ENCODE peak calls at places on chromosomes 11 and 22, in nine cellular contexts. O is fibroblast of lung; Y is AG04450; T is PC-3; W is A549; F is CD4-positive, alpha-beta T cell; S is tibial nerve; L is ovary; D is IMR-90. V is an unnamed sample.

GRCh38 chr22:39748877-39749276 is 144.7 kb downstream of the ENTHD1 start:
- DNase-seq in L (no peak), O (peak), Y (peak), D (peak), T (peak), W (no peak), F (no peak), S (no peak), V (peak)

GRCh38 chr11:14448229-14448628 is 51.4 kb downstream of the COPB1 start:
- DNase-seq in W (no peak), D (no peak), F (no peak), L (no peak), Y (no peak), T (peak), O (no peak), S (no peak), V (no peak)

GRCh38 chr11:35800970-35801953 is 138.7 kb downstream of the TRIM44 start:
- DNase-seq in D (no peak), L (no peak), T (no peak), W (no peak), F (no peak), O (no peak), S (no peak), Y (no peak), V (no peak)

GRCh38 chr11:2898366-2899079 is 12.9 kb upstream of the CDKN1C start:
- DNase-seq in D (peak), W (peak), L (no peak), T (peak), S (no peak), O (peak), F (peak), Y (peak), V (peak)

GRCh38 chr11:63567044-63567840 is 4.1 kb upstream of the PLAAT2 start:
- DNase-seq in T (peak), Y (peak), D (peak), F (peak), O (peak), S (no peak), L (no peak), W (peak), V (peak)

GRCh38 chr22:20558534-20558933 is 51.1 kb downstream of the MED15 start:
- DNase-seq in F (no peak), W (no peak), O (no peak), T (no peak), D (no peak), L (no peak), Y (no peak), S (no peak), V (no peak)

GRCh38 chr11:17544181-17544622 is at the start of gene USH1C:
- DNase-seq in D (no peak), S (no peak), L (no peak), F (no peak), O (no peak), T (no peak), Y (no peak), W (peak), V (peak)

GRCh38 chr11:26134481-26135355 is 197.2 kb upstream of the ANO3 start:
- DNase-seq in W (peak), D (peak), T (peak), L (no peak), O (peak), S (no peak), F (no peak), Y (no peak), V (peak)

GRCh38 chr11:60169264-60169915 is 13.5 kb downstream of the MS4A6A start:
- DNase-seq in L (no peak), T (peak), D (no peak), W (peak), S (no peak), F (no peak), Y (no peak), O (no peak), V (peak)

GRCh38 chr11:6022954-6023353 is 7.6 kb downstream of the OR56A1 start:
- DNase-seq in W (peak), L (no peak), D (peak), S (no peak), O (peak), F (no peak), Y (no peak), T (peak), V (peak)
- TF ChIP-seq CTCF in W (peak), L (no peak), D (peak), S (peak), O (peak), F (peak), Y (peak), T (peak), V (peak)

GRCh38 chr11:12009617-12010321 is 1.3 kb upstream of the DKK3 start:
- DNase-seq in T (no peak), D (no peak), L (no peak), Y (no peak), S (no peak), F (no peak), W (peak), O (no peak), V (no peak)
- H3K27ac ChIP-seq in T (no peak), D (peak), L (no peak), Y (no peak), S (peak), F (no peak), W (peak), O (peak), V (peak)

GRCh38 chr11:79609511-79609910 is 168.7 kb upstream of the TENM4 start:
- DNase-seq in L (no peak), O (no peak), D (no peak), T (no peak), F (no peak), S (no peak), W (no peak), Y (no peak), V (no peak)

GRCh38 chr11:79616392-79616831 is 175.6 kb upstream of the TENM4 start:
- DNase-seq in F (no peak), O (no peak), D (no peak), S (no peak), Y (no peak), W (no peak), T (peak), L (no peak), V (peak)

GRCh38 chr11:79615425-79615824 is 174.6 kb upstream of the TENM4 start:
- DNase-seq in L (no peak), F (no peak), Y (no peak), T (no peak), S (no peak), O (no peak), W (no peak), D (no peak), V (no peak)

GRCh38 chr11:79610139-79610538 is 169.3 kb upstream of the TENM4 start:
- DNase-seq in S (no peak), Y (no peak), F (no peak), W (no peak), D (no peak), T (no peak), O (no peak), L (no peak), V (no peak)

DNA sequence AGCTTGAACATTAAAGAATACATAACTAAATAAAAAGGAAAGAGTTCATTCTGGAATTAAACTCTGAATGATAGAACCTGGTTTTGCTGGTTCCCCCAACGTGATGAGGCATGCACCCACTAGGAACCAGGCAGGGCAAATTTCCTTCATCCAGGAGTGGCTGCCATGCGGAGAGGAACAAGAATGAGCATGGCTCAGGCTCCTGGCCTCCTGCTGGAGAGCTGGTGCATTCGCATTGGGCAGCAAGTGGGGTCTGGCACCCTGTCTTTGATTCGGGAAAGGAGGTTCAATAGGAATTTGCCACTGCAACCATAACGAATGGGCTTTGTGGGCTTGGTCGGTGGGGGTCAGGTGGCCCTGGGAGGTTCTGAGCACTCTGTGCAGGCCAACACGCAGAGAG is 169.8 kb upstream of the TENM4 start:
- DNase-seq in W (no peak), S (no peak), Y (no peak), O (no peak), D (no peak), L (no peak), T (no peak), F (no peak), V (no peak)
- TF ChIP-seq CTCF in W (no peak), S (no peak), Y (peak), O (no peak), D (peak), L (no peak), T (peak), F (no peak), V (no peak)

GRCh38 chr11:61753672-61754071 is 1.2 kb downstream of the MYRF start:
- DNase-seq in O (no peak), F (no peak), D (no peak), L (no peak), T (no peak), Y (no peak), W (no peak), S (no peak), V (no peak)

GRCh38 chr11:61757213-61757862 is 4.9 kb downstream of the MYRF start:
- DNase-seq in L (no peak), T (no peak), D (no peak), O (no peak), S (no peak), W (no peak), Y (no peak), F (no peak), V (no peak)

GRCh38 chr11:61754534-61755482 is 2.4 kb downstream of the MYRF start:
- DNase-seq in D (peak), T (no peak), W (no peak), O (peak), Y (no peak), L (peak), S (no peak), F (no peak), V (no peak)

GRCh38 chr11:61756452-61757212 is 4.2 kb downstream of the MYRF start:
- DNase-seq in F (peak), W (peak), T (peak), D (peak), Y (no peak), S (no peak), O (peak), L (no peak), V (no peak)

GRCh38 chr11:61756147-61756451 is 3.7 kb downstream of the MYRF start:
- DNase-seq in Y (no peak), F (no peak), O (no peak), D (no peak), S (no peak), L (no peak), W (no peak), T (no peak), V (no peak)
- H3K27ac ChIP-seq in Y (no peak), F (no peak), O (no peak), D (no peak), S (no peak), L (no peak), W (peak), T (no peak), V (no peak)

GRCh38 chr11:1556278-1557167 is 15.5 kb downstream of the DUSP8 start:
- DNase-seq in L (no peak), Y (no peak), F (no peak), W (no peak), S (no peak), O (no peak), D (no peak), T (no peak), V (no peak)

GRCh38 chr11:1557168-1557884 is 14.7 kb downstream of the DUSP8 start:
- DNase-seq in L (no peak), S (no peak), T (no peak), Y (no peak), D (no peak), O (no peak), W (no peak), F (no peak), V (no peak)

GRCh38 chr11:1555713-1556153 is 16.3 kb downstream of the DUSP8 start:
- DNase-seq in S (no peak), Y (no peak), T (no peak), D (no peak), W (no peak), O (no peak), F (no peak), L (no peak), V (no peak)

GRCh38 chr11:1553808-1554594 is 18.1 kb downstream of the DUSP8 start:
- DNase-seq in S (no peak), L (no peak), Y (no peak), W (no peak), D (no peak), O (no peak), F (no peak), T (peak), V (no peak)

DNA sequence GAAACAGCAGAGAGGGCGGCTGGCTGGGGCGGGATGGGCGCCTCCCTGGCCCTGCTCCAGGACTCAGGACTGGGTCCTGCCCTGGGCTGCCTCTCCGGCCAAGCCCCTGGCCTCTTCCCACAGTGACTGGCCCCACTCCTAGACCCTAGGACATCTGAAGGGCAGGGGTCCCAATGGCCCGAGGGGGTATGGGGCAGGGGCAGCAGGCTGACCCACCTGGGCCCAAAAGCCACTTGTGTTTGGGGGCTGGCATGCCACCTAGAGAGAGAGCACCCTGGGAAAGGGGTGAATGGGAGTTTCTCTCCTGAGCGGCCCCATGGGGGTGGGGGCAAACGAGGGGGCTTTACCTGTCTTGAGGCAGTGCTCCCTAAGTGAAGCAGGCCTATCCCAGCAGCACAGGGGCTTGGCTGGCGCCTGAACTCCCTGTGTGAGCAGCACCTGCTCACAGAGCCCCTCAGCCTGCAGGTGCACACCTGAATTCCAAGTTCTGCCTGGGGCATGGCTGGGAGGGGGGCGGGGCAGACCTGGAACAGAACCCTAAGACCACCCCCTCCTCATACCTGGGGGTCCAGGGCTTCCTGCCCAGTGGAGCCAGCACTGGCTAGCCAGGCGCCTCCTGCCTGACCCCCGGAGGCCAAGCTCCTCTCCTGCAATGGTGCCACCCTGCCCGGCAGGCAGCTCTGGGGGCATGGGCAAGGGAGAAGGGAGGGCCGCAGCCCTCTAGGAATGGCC is 16.9 kb downstream of the DUSP8 start:
- DNase-seq in F (no peak), Y (no peak), L (no peak), D (no peak), O (no peak), W (no peak), S (no peak), T (no peak), V (no peak)
- TF ChIP-seq CTCF in F (no peak), Y (no peak), L (no peak), D (no peak), O (no peak), W (no peak), S (no peak), T (no peak), V (no peak)

DNA sequence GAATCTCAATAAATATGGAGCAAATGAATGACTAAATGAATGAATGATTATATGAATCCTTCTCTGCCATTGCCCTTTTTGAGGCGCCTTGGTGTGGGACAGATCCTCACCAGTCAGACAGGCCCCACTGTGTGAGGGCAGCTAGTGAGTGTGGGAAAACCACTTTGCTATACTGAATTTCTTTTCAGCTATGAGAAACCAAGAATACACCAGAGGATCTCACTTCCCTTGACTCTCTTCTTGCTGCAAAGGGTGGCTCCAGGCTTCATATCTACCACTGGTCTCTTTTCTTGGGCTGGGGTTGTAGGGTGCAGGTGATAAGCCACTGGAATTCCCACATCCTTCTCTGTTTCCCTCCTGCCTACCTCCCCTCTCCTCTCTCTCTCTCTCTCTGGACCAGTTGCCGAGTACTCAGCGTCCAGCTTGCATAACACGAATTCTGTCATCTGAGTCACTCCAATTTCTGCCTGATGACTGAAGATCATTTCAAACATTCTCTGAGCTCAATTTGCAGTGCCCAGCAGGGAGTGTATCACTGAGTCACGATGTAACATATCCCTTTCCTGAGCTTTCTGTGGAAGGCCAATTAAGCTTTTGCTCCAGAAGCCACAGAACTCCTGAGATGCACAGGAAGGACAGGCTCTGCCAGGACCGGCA is 304.3 kb upstream of the NCAM1 start:
- DNase-seq in L (no peak), Y (no peak), S (no peak), T (peak), D (peak), F (no peak), W (no peak), O (peak), V (peak)
- H3K27ac ChIP-seq in L (no peak), Y (no peak), S (no peak), T (no peak), D (no peak), F (no peak), W (no peak), O (no peak), V (peak)

GRCh38 chr22:43990044-43990443 is 34.1 kb upstream of the PARVB start:
- DNase-seq in Y (no peak), L (no peak), T (no peak), F (no peak), S (no peak), W (no peak), D (no peak), O (no peak), V (no peak)
- TF ChIP-seq CTCF in Y (no peak), L (no peak), T (no peak), F (no peak), S (no peak), W (no peak), D (no peak), O (no peak), V (no peak)

GRCh38 chr11:66477256-66478201 is 2.7 kb upstream of the DPP3 start:
- DNase-seq in T (no peak), L (no peak), W (no peak), S (no peak), D (no peak), Y (no peak), F (no peak), O (no peak), V (no peak)
- H3K27ac ChIP-seq in T (no peak), L (no peak), W (no peak), S (no peak), D (no peak), Y (no peak), F (no peak), O (no peak), V (peak)

V was measured in RWPE1.